ENCODE peak calls at places on chromosomes 2 and 18, in four cellular contexts. G is SHP77, W is activated gamma-delta T cell treated with Interleukin-2 at 50 U/mL for 16 hours, N is HT1080. Q is an unnamed sample.

GRCh38 chr2:59462418-59463197 is 1090.8 kb downstream of the BCL11A start:
- DNase-seq in G (no peak), W (no peak), N (peak), Q (no peak)

GRCh38 chr2:239597216-239597615 is 196.4 kb upstream of the HDAC4 start:
- DNase-seq in G (no peak), W (no peak), N (no peak), Q (no peak)

GRCh38 chr2:167945660-167946366 is 301.6 kb downstream of the STK39 start:
- DNase-seq in G (no peak), W (no peak), N (no peak), Q (no peak)

GRCh38 chr2:235234711-235235110 is 259.1 kb upstream of the AGAP1 start:
- DNase-seq in G (no peak), W (no peak), N (no peak), Q (no peak)

GRCh38 chr2:233267516-233268245 is 16.2 kb downstream of the ATG16L1 start:
- DNase-seq in G (no peak), W (peak), N (no peak), Q (peak)

GRCh38 chr18:47846431-47846830 is 84.0 kb downstream of the SMAD2 start:
- DNase-seq in G (no peak), W (no peak), N (no peak), Q (no peak)

GRCh38 chr2:188293601-188294482 is 2.2 kb downstream of the GULP1 start:
- DNase-seq in G (peak), W (no peak), N (peak), Q (no peak)

GRCh38 chr2:96084006-96084857 is 32.1 kb downstream of the ADRA2B start:
- DNase-seq in G (no peak), W (no peak), N (no peak), Q (no peak)

GRCh38 chr2:16069933-16070647 is 129.7 kb downstream of the MYCN start:
- DNase-seq in G (no peak), W (no peak), N (no peak), Q (no peak)

Q was measured in activated T-cell treated with anti-CD3 and anti-CD28 coated beads for 4 hours.